ENCODE peak calls at places on chromosomes 12 and 14, in five cellular contexts. Y is left lung, P is aorta, M is pancreas, F is A549. R is an unnamed sample.

GRCh38 chr14:99194136-99194535 is 77.9 kb downstream of the BCL11B start:
- DNase-seq in Y (peak; percentile 45), P (no peak), M (no peak), F (no peak), R (peak; percentile 7)

GRCh38 chr12:4421590-4422031 is 24.0 kb downstream of the FGF6 start:
- DNase-seq in Y (no peak), P (no peak), M (no peak), F (peak; percentile 57), R (no peak)

GRCh38 chr14:102645746-102646440 is 53.4 kb downstream of the RCOR1 start:
- DNase-seq in Y (no peak), P (no peak), M (no peak), F (no peak), R (no peak)

GRCh38 chr12:101172316-101172715 is 37.7 kb downstream of the SLC5A8 start:
- DNase-seq in Y (no peak), P (no peak), M (no peak), F (no peak), R (no peak)

GRCh38 chr12:55996201-55996714 is 818 bp upstream of the SUOX start:
- DNase-seq in Y (no peak), P (no peak), M (peak; percentile 54), F (peak; percentile 66), R (peak; percentile 44)

GRCh38 chr12:31017535-31017934 is 56.1 kb upstream of the DDX11 start:
- DNase-seq in Y (no peak), P (no peak), M (no peak), F (no peak), R (no peak)

GRCh38 chr12:124410354-124411175 is 115.7 kb downstream of the RFLNA start:
- DNase-seq in Y (no peak), P (peak; percentile 65), M (no peak), F (no peak), R (no peak)

GRCh38 chr12:110966081-110966760 is 45.8 kb upstream of the MYL2 start:
- DNase-seq in Y (no peak), P (no peak), M (no peak), F (no peak), R (no peak)

GRCh38 chr12:19915392-19916192 is 452.7 kb upstream of the PDE3A start:
- DNase-seq in Y (no peak), P (no peak), M (no peak), F (no peak), R (no peak)

GRCh38 chr12:117640511-117640910 is 279.1 kb upstream of the NOS1 start:
- DNase-seq in Y (no peak), P (no peak), M (no peak), F (no peak), R (no peak)

GRCh38 chr12:22459872-22460490 is 84.4 kb downstream of the C2CD5 start:
- DNase-seq in Y (no peak), P (no peak), M (no peak), F (peak; percentile 23), R (no peak)

GRCh38 chr14:101315802-101316296 is 245.4 kb upstream of the DIO3 start:
- DNase-seq in Y (no peak), P (no peak), M (no peak), F (no peak), R (no peak)

DNA sequence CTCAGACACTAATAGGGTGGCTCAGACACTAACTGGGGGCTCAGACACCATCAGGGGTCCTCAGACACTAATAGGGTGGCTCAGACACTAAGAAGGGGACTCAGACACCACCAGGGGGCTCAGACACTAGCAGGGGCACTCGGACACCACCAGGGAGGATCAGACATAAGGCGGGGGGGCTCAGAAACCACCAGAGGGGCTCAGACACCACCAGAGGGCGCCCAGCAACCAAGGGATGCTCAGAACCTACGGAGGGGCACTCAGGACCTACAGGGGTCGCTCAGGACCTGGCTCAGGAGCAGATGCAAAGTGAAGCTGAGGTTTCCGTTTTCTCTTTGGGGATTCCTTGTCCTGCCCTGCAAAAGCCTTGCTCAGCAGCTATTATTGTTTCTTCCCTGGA is 448.5 kb downstream of the TMEM121 start:
- DNase-seq in Y (no peak), P (no peak), M (no peak), F (no peak), R (no peak)
- H3K9me3 ChIP-seq in Y (no peaks in the 10 kb centered on the region), P (no peaks in the 10 kb centered on the region), M (no peaks in the 10 kb centered on the region), F (no peaks in the 10 kb centered on the region), R (no peaks in the 10 kb centered on the region)

GRCh38 chr12:103627189-103627855 is 40.2 kb downstream of the STAB2 start:
- DNase-seq in Y (no peak), P (no peak), M (no peak), F (no peak), R (peak; percentile 87)

GRCh38 chr12:103626498-103626897 is 39.4 kb downstream of the STAB2 start:
- DNase-seq in Y (no peak), P (peak; percentile 61), M (peak; percentile 7), F (peak; percentile 67), R (peak; percentile 63)

GRCh38 chr12:103620395-103620794 is 33.3 kb downstream of the STAB2 start:
- DNase-seq in Y (no peak), P (no peak), M (no peak), F (no peak), R (no peak)

DNA sequence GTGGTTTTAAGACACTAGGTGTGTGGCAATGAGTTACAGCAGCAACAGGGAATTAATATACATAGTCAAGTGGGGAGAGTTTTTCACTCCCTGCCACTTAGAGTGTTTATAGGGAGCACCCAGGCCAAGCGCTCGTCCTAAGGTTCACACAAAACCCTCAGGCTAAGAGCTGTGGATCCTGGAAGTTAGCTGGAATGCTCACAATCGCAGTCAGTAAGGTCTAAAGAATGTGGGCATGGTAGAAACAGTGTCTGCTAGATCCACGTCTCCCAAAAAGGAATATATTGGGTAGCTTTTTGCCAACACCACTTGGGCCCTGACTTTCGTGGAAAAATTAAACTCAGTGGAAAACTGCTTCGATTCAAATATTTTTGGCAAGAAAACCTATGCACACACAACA is 36.6 kb downstream of the STAB2 start:
- DNase-seq in Y (no peak), P (no peak), M (no peak), F (no peak), R (no peak)
- H3K9me3 ChIP-seq in Y (no peaks in the 10 kb centered on the region), P (no peaks in the 10 kb centered on the region), M (no peaks in the 10 kb centered on the region), F (no peaks in the 10 kb centered on the region), R (no peaks in the 10 kb centered on the region)

GRCh38 chr14:46074061-46074460 is 577.5 kb downstream of the RPL10L start:
- DNase-seq in Y (no peak), P (no peak), M (no peak), F (no peak), R (no peak)
- H3K9me3 ChIP-seq in Y (no peaks in the 10 kb centered on the region), P (no peaks in the 10 kb centered on the region), M (no peaks in the 10 kb centered on the region), F (no peaks in the 10 kb centered on the region), R (peaks cover 7% of the 10 kb centered on the region)

GRCh38 chr14:34093878-34094277 is 143.0 kb upstream of the EGLN3 start:
- DNase-seq in Y (no peak), P (no peak), M (no peak), F (no peak), R (no peak)
- H3K9me3 ChIP-seq in Y (no peaks in the 10 kb centered on the region), P (no peaks in the 10 kb centered on the region), M (no peaks in the 10 kb centered on the region), F (no peaks in the 10 kb centered on the region), R (no peaks in the 10 kb centered on the region)

DNA sequence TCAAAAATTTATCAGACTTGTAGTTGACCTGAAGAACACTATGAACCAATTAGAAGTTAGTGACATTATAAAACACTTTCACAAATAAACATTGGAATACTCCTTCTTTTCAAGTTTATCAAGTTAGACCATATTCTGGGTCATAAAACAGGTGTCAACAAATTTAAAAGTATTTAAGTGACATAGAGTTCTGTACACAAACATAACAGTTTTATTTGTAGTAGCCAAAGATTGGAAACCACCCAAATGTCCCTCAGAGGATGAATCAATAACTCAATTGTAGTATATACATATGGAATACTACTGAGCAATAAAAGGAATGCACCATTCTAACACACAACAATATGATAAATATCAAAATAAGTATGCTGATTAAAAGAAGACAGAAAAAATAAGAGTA is 23.6 kb upstream of the OR11G2 start:
- DNase-seq in Y (no peak), P (no peak), M (no peak), F (no peak), R (no peak)
- H3K9me3 ChIP-seq in Y (no peaks in the 10 kb centered on the region), P (peaks cover 5% of the 10 kb centered on the region), M (no peaks in the 10 kb centered on the region), F (peaks cover 5% of the 10 kb centered on the region), R (peaks cover 6% of the 10 kb centered on the region)